ENCODE peak calls at places on chromosomes 1 and 21, in seven cellular contexts. N is IMR-90, S is neuronal stem cell, D is mesendoderm, J is mesenchymal stem cell, H is H1, K is trophoblast cell. C is an unnamed sample.
A peak's percentile ranks its signal among the peaks of the same experiment; 100 is the strongest.

GRCh38 chr1:154418898-154419619 is 13.9 kb downstream of the IL6R start:
- DNase-seq in J (no peak), K (no peak), H (no peak), S (no peak), D (no peak), N (no peak), C (no peak)

GRCh38 chr1:183121609-183122008 is 64.5 kb upstream of the LAMC2 start:
- DNase-seq in S (no peak), H (no peak), N (no peak), J (no peak), K (no peak), D (no peak), C (no peak)

GRCh38 chr1:77313491-77313890 is 31.7 kb downstream of the AK5 start:
- DNase-seq in N (peak; percentile 15), K (no peak), S (peak; percentile 17), J (peak; percentile 28), H (peak; percentile 58), D (peak; percentile 84), C (peak; percentile 76)

GRCh38 chr1:151542710-151543129 is 2.6 kb downstream of the TUFT1 start:
- DNase-seq in H (no peak), N (peak; percentile 86), D (peak; percentile 40), S (no peak), J (peak; percentile 87), K (no peak), C (no peak)

GRCh38 chr1:66542811-66543767 is 9.1 kb downstream of the SGIP1 start:
- DNase-seq in H (no peak), D (peak; percentile 70), J (peak; percentile 97), N (peak; percentile 95), S (no peak), K (no peak), C (no peak)

GRCh38 chr1:96820111-96820510 is 98.5 kb downstream of the PTBP2 start:
- DNase-seq in D (no peak), K (no peak), J (no peak), S (no peak), H (no peak), N (peak; percentile 10), C (no peak)

GRCh38 chr1:33455537-33456301 is 16.7 kb upstream of the ZSCAN20 start:
- DNase-seq in N (peak; percentile 90), S (peak; percentile 46), H (no peak), D (peak; percentile 82), J (peak; percentile 92), K (peak; percentile 69), C (peak; percentile 53)

GRCh38 chr1:228416217-228416971 is at the start of gene TRIM17:
- DNase-seq in H (no peak), J (peak; percentile 50), N (no peak), D (peak; percentile 91), K (no peak), S (peak; percentile 69), C (peak; percentile 70)

GRCh38 chr1:240356568-240356967 is 255.4 kb downstream of the GREM2 start:
- DNase-seq in S (no peak), N (no peak), J (no peak), D (no peak), K (no peak), H (no peak), C (no peak)

GRCh38 chr1:30302808-30303310 is 420.5 kb downstream of the MATN1 start:
- DNase-seq in K (no peak), J (no peak), H (no peak), S (no peak), D (no peak), N (no peak), C (no peak)

GRCh38 chr1:46302091-46303037 is 1.1 kb downstream of the LRRC41 start:
- DNase-seq in J (peak; percentile 58), N (peak; percentile 52), S (peak; percentile 63), K (peak; percentile 19), H (no peak), D (peak; percentile 72), C (peak; percentile 54)

GRCh38 chr1:101996830-101997485 is at the start of gene OLFM3:
- DNase-seq in S (peak; percentile 79), K (peak; percentile 8), J (peak; percentile 48), D (peak; percentile 86), H (peak; percentile 43), N (no peak), C (peak; percentile 87)

GRCh38 chr1:10106241-10106640 is 73.5 kb downstream of the UBE4B start:
- DNase-seq in H (no peak), N (no peak), S (no peak), K (no peak), D (no peak), J (no peak), C (no peak)

GRCh38 chr1:56968878-56969495 is 3.2 kb upstream of the C8B start:
- DNase-seq in H (no peak), K (no peak), D (no peak), J (no peak), N (no peak), S (no peak), C (no peak)

GRCh38 chr1:116203936-116204335 is 92.7 kb downstream of the MAB21L3 start:
- DNase-seq in K (no peak), S (no peak), H (no peak), N (no peak), J (no peak), D (no peak), C (no peak)

GRCh38 chr1:2986549-2987305 is 34.5 kb upstream of the ACTRT2 start:
- DNase-seq in D (no peak), H (no peak), K (no peak), J (no peak), S (no peak), N (no peak), C (no peak)

GRCh38 chr1:186715887-186716809 is 35.9 kb upstream of the PTGS2 start:
- DNase-seq in J (peak; percentile 44), N (peak; percentile 2), H (no peak), S (no peak), D (no peak), K (no peak), C (no peak)

GRCh38 chr1:202305168-202305567 is 36.6 kb downstream of the UBE2T start:
- DNase-seq in H (no peak), D (no peak), N (no peak), J (no peak), S (no peak), K (no peak), C (no peak)

GRCh38 chr1:89974701-89975470 is 20.0 kb upstream of the ZNF326 start:
- DNase-seq in K (no peak), S (no peak), D (no peak), H (no peak), N (peak; percentile 80), J (peak; percentile 35), C (no peak)

GRCh38 chr1:63674238-63674864 is 81.1 kb downstream of the PGM1 start:
- DNase-seq in D (peak; percentile 91), J (peak; percentile 81), H (peak; percentile 54), S (peak; percentile 51), N (peak; percentile 93), K (peak; percentile 41), C (peak; percentile 85)

GRCh38 chr1:230204852-230205251 is 137.8 kb downstream of the GALNT2 start:
- DNase-seq in K (no peak), D (no peak), S (no peak), J (no peak), N (no peak), H (no peak), C (no peak)

GRCh38 chr1:173507205-173507846 is 30.2 kb downstream of the PRDX6 start:
- DNase-seq in D (peak; percentile 84), N (peak; percentile 76), J (peak; percentile 70), K (peak; percentile 66), S (peak; percentile 61), H (no peak), C (no peak)

GRCh38 chr21:45138199-45139002 is 64.0 kb downstream of the ADARB1 start:
- DNase-seq in D (peak; percentile 84), H (peak; percentile 39), S (peak; percentile 59), N (peak; percentile 67), K (peak; percentile 56), J (peak; percentile 71), C (peak; percentile 84)
- H3K23ac ChIP-seq in D (no peak overlapping the region), H (no peak overlapping the region), S (no peak overlapping the region), N (no peak overlapping the region), K (no peak overlapping the region), J (no peak overlapping the region), C (no peak overlapping the region)

DNA sequence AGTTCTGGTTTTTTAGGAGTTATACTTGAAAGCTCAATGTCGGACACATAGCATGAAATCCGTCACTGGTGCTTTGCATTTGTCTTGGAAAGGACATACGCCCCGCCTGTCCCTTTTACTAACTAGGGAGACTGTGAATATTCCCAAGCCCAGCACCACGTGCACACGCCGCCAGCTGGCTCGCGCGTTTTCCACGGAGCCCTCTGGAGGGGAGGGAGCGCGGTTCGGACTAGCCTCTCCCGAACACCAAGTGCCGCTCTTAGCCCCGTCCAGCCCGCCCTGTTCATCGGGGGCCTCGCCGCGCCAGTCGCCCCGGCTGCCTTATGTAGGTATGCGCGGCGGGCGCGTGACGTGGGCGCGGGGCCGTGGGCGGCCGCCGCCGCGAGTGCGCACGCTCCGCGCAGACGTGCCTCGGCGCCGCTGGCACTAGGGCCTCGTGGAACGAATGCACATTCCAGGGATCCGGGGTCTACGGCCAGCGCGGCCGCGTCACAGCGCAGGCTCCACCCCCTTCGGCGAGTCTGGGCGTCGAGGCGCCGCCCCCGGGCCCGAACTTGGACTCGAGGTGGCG is 689 bp upstream of the IRF2BP2 start:
- DNase-seq in D (peak; percentile 92), N (peak; percentile 95), S (peak; percentile 63), K (peak; percentile 82), H (peak; percentile 43), J (peak; percentile 94), C (peak; percentile 90)
- H3K27ac ChIP-seq in D (peak overlapping the region; percentile 94), N (peak overlapping the region; percentile 98), S (peak overlapping the region; percentile 62), K (peak overlapping the region; percentile 100), H (peak overlapping the region; percentile 89), J (peak overlapping the region; percentile 100), C (peak overlapping the region; percentile 91)

GRCh38 chr1:216238844-216239243 is 184.4 kb downstream of the USH2A start:
- DNase-seq in N (no peak), S (no peak), K (no peak), H (no peak), D (no peak), J (no peak), C (no peak)

DNA sequence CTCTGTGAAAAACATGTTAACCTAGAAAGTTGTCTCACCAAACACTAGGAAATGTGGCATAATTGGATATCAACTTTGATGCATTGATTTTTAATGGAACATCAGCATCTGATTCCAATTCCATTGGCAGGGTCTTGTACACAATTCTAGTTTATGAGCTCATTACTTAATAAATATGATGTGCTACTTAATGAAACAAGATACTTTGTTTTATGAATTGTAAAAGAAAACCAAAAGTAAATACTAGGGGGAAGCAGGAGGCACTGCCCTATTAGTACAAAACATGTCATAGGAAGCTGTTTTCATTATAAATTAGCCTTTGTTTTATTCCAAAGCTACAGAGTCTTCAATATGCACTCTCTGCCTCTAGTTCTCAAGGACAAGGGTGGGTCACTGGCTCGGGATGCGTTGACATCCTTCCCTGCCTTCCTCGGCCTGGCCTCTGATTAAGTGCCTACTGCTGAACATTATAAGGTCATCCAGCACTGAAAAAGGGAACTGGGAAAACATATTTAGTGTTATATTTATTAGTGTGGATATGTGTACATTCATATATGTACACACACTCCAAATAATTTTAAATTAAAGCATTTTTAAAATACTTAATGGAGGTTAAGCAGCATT is 185.2 kb downstream of the USH2A start:
- DNase-seq in D (no peak), S (no peak), N (no peak), J (no peak), K (no peak), H (no peak), C (no peak)
- H3K23ac ChIP-seq in D (no peak overlapping the region), S (no peak overlapping the region), N (no peak overlapping the region), J (no peak overlapping the region), K (no peak overlapping the region), H (no peak overlapping the region), C (no peak overlapping the region)

DNA sequence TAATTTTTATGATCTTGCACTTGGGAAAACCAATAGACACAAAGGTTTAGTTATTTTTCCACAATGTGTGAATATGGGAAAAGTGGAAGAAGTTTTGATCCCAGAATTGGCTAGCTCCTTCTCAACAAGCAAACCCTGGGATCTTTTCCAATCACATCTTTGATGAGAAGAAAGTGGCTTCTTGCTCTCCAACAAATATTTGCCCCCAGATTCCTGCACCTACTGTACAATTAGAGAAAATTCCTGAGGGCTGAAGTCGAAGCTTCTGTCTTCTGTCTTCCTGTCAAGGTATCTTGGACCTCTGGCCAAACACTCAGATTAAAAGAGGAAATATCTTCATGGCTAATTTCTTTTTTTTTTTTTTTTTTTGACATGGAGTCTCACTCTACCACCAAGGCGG is 113.1 kb upstream of the SLC45A1 start:
- DNase-seq in K (no peak), S (no peak), D (no peak), J (no peak), N (no peak), H (no peak), C (no peak)
- H3K27ac ChIP-seq in K (peak overlapping the region; percentile 83), S (no peak overlapping the region), D (no peak overlapping the region), J (no peak overlapping the region), N (no peak overlapping the region), H (no peak overlapping the region), C (no peak overlapping the region)

C was measured in H9.